ENCODE peak calls at places on chromosomes 13 and 19, in ten cellular contexts. One of them, this sample, is unnamed.

GRCh38 chr13:77894743-77895142 is 23.9 kb downstream of the EDNRB start:
- DNase-seq in T follicular helper cell: no peak
- DNase-seq in sigmoid colon: no peak
- DNase-seq in DMS79 treated with DMSO at 0.1 percent for 48 hours: no peak
- DNase-seq in Ammon's horn: no peak
- DNase-seq in AG04449: no peak
- DNase-seq in amniotic stem cell: no peak
- DNase-seq in dermis microvascular lymphatic vessel endothelial cell: no peak
- DNase-seq in stimulated activated CD8-positive, alpha-beta memory T cell treated with anti-CD3 and anti-CD28 coated beads, Interleukin-7, amount 100 ng/mL, for 4 hours: no peak
- DNase-seq in NCI-H2171: no peak
- DNase-seq in this sample: no peak

GRCh38 chr13:32538234-32538620 is 368 bp downstream of the N4BP2L2 start:
- DNase-seq in DMS79 treated with DMSO at 0.1 percent for 48 hours: no peak
- DNase-seq in Ammon's horn: no peak
- DNase-seq in T follicular helper cell: no peak
- DNase-seq in NCI-H2171: no peak
- DNase-seq in stimulated activated CD8-positive, alpha-beta memory T cell treated with anti-CD3 and anti-CD28 coated beads, Interleukin-7, amount 100 ng/mL, for 4 hours: no peak
- DNase-seq in sigmoid colon: peak; percentile 70
- DNase-seq in dermis microvascular lymphatic vessel endothelial cell: peak; percentile 37
- DNase-seq in amniotic stem cell: no peak
- DNase-seq in AG04449: peak; percentile 5
- DNase-seq in this sample: no peak

GRCh38 chr13:107993239-107993948 is 221.9 kb downstream of the LIG4 start:
- DNase-seq in Ammon's horn: no peak
- DNase-seq in stimulated activated CD8-positive, alpha-beta memory T cell treated with anti-CD3 and anti-CD28 coated beads, Interleukin-7, amount 100 ng/mL, for 4 hours: no peak
- DNase-seq in DMS79 treated with DMSO at 0.1 percent for 48 hours: no peak
- DNase-seq in T follicular helper cell: no peak
- DNase-seq in dermis microvascular lymphatic vessel endothelial cell: no peak
- DNase-seq in NCI-H2171: no peak
- DNase-seq in AG04449: no peak
- DNase-seq in amniotic stem cell: no peak
- DNase-seq in sigmoid colon: no peak
- DNase-seq in this sample: no peak

GRCh38 chr19:45152504-45153338 is 8.1 kb downstream of the NKPD1 start:
- DNase-seq in Ammon's horn: peak; percentile 21
- DNase-seq in dermis microvascular lymphatic vessel endothelial cell: no peak
- DNase-seq in NCI-H2171: no peak
- DNase-seq in T follicular helper cell: peak; percentile 15
- DNase-seq in sigmoid colon: no peak
- DNase-seq in DMS79 treated with DMSO at 0.1 percent for 48 hours: peak; percentile 18
- DNase-seq in amniotic stem cell: no peak
- DNase-seq in stimulated activated CD8-positive, alpha-beta memory T cell treated with anti-CD3 and anti-CD28 coated beads, Interleukin-7, amount 100 ng/mL, for 4 hours: peak; percentile 48
- DNase-seq in AG04449: no peak
- DNase-seq in this sample: no peak

GRCh38 chr13:76016799-76017198 is 380.7 kb downstream of the LMO7 start:
- DNase-seq in amniotic stem cell: no peak
- DNase-seq in T follicular helper cell: no peak
- DNase-seq in NCI-H2171: no peak
- DNase-seq in dermis microvascular lymphatic vessel endothelial cell: no peak
- DNase-seq in sigmoid colon: no peak
- DNase-seq in Ammon's horn: peak; percentile 11
- DNase-seq in AG04449: no peak
- DNase-seq in stimulated activated CD8-positive, alpha-beta memory T cell treated with anti-CD3 and anti-CD28 coated beads, Interleukin-7, amount 100 ng/mL, for 4 hours: no peak
- DNase-seq in DMS79 treated with DMSO at 0.1 percent for 48 hours: no peak
- DNase-seq in this sample: no peak

GRCh38 chr19:18304194-18304495 is 18.7 kb downstream of the LSM4 start:
- DNase-seq in dermis microvascular lymphatic vessel endothelial cell: no peak
- DNase-seq in stimulated activated CD8-positive, alpha-beta memory T cell treated with anti-CD3 and anti-CD28 coated beads, Interleukin-7, amount 100 ng/mL, for 4 hours: no peak
- DNase-seq in amniotic stem cell: no peak
- DNase-seq in AG04449: no peak
- DNase-seq in DMS79 treated with DMSO at 0.1 percent for 48 hours: no peak
- DNase-seq in NCI-H2171: no peak
- DNase-seq in T follicular helper cell: no peak
- DNase-seq in Ammon's horn: no peak
- DNase-seq in sigmoid colon: no peak
- DNase-seq in this sample: no peak

GRCh38 chr13:50230365-50230978 is 215.2 kb downstream of the KCNRG start:
- DNase-seq in amniotic stem cell: no peak
- DNase-seq in Ammon's horn: peak; percentile 29
- DNase-seq in sigmoid colon: no peak
- DNase-seq in DMS79 treated with DMSO at 0.1 percent for 48 hours: peak; percentile 19
- DNase-seq in AG04449: no peak
- DNase-seq in NCI-H2171: no peak
- DNase-seq in T follicular helper cell: no peak
- DNase-seq in dermis microvascular lymphatic vessel endothelial cell: no peak
- DNase-seq in stimulated activated CD8-positive, alpha-beta memory T cell treated with anti-CD3 and anti-CD28 coated beads, Interleukin-7, amount 100 ng/mL, for 4 hours: no peak
- DNase-seq in this sample: no peak

GRCh38 chr19:17703823-17704463 is 15.3 kb upstream of the MAP1S start:
- DNase-seq in sigmoid colon: no peak
- DNase-seq in NCI-H2171: no peak
- DNase-seq in Ammon's horn: peak; percentile 56
- DNase-seq in amniotic stem cell: no peak
- DNase-seq in DMS79 treated with DMSO at 0.1 percent for 48 hours: no peak
- DNase-seq in AG04449: no peak
- DNase-seq in dermis microvascular lymphatic vessel endothelial cell: peak; percentile 61
- DNase-seq in stimulated activated CD8-positive, alpha-beta memory T cell treated with anti-CD3 and anti-CD28 coated beads, Interleukin-7, amount 100 ng/mL, for 4 hours: peak; percentile 46
- DNase-seq in T follicular helper cell: peak; percentile 60
- DNase-seq in this sample: no peak

GRCh38 chr13:41541142-41541938 is 84.0 kb downstream of the RGCC start:
- DNase-seq in Ammon's horn: no peak
- DNase-seq in sigmoid colon: no peak
- DNase-seq in NCI-H2171: no peak
- DNase-seq in T follicular helper cell: no peak
- DNase-seq in AG04449: no peak
- DNase-seq in amniotic stem cell: no peak
- DNase-seq in stimulated activated CD8-positive, alpha-beta memory T cell treated with anti-CD3 and anti-CD28 coated beads, Interleukin-7, amount 100 ng/mL, for 4 hours: no peak
- DNase-seq in DMS79 treated with DMSO at 0.1 percent for 48 hours: no peak
- DNase-seq in dermis microvascular lymphatic vessel endothelial cell: no peak
- DNase-seq in this sample: no peak

GRCh38 chr13:99059498-99060070 is 81.7 kb upstream of the DOCK9 start:
- DNase-seq in stimulated activated CD8-positive, alpha-beta memory T cell treated with anti-CD3 and anti-CD28 coated beads, Interleukin-7, amount 100 ng/mL, for 4 hours: no peak
- DNase-seq in AG04449: no peak
- DNase-seq in amniotic stem cell: no peak
- DNase-seq in Ammon's horn: no peak
- DNase-seq in dermis microvascular lymphatic vessel endothelial cell: no peak
- DNase-seq in DMS79 treated with DMSO at 0.1 percent for 48 hours: no peak
- DNase-seq in T follicular helper cell: no peak
- DNase-seq in NCI-H2171: no peak
- DNase-seq in sigmoid colon: no peak
- DNase-seq in this sample: no peak

GRCh38 chr19:54096642-54097106 is 3.9 kb downstream of the OSCAR start:
- DNase-seq in NCI-H2171: no peak
- DNase-seq in dermis microvascular lymphatic vessel endothelial cell: no peak
- DNase-seq in AG04449: no peak
- DNase-seq in Ammon's horn: no peak
- DNase-seq in DMS79 treated with DMSO at 0.1 percent for 48 hours: no peak
- DNase-seq in sigmoid colon: peak; percentile 68
- DNase-seq in amniotic stem cell: no peak
- DNase-seq in stimulated activated CD8-positive, alpha-beta memory T cell treated with anti-CD3 and anti-CD28 coated beads, Interleukin-7, amount 100 ng/mL, for 4 hours: no peak
- DNase-seq in T follicular helper cell: no peak
- DNase-seq in this sample: no peak

GRCh38 chr19:17718988-17719711 is at the start of gene MAP1S:
- DNase-seq in AG04449: no peak
- DNase-seq in Ammon's horn: peak; percentile 50
- DNase-seq in dermis microvascular lymphatic vessel endothelial cell: peak; percentile 4
- DNase-seq in stimulated activated CD8-positive, alpha-beta memory T cell treated with anti-CD3 and anti-CD28 coated beads, Interleukin-7, amount 100 ng/mL, for 4 hours: peak; percentile 62
- DNase-seq in DMS79 treated with DMSO at 0.1 percent for 48 hours: peak; percentile 70
- DNase-seq in amniotic stem cell: no peak
- DNase-seq in NCI-H2171: peak; percentile 64
- DNase-seq in sigmoid colon: no peak
- DNase-seq in T follicular helper cell: peak; percentile 37
- DNase-seq in this sample: no peak

GRCh38 chr13:109152941-109153340 is 523.5 kb downstream of the MYO16 start:
- DNase-seq in sigmoid colon: no peak
- DNase-seq in Ammon's horn: no peak
- DNase-seq in DMS79 treated with DMSO at 0.1 percent for 48 hours: no peak
- DNase-seq in T follicular helper cell: no peak
- DNase-seq in dermis microvascular lymphatic vessel endothelial cell: no peak
- DNase-seq in stimulated activated CD8-positive, alpha-beta memory T cell treated with anti-CD3 and anti-CD28 coated beads, Interleukin-7, amount 100 ng/mL, for 4 hours: no peak
- DNase-seq in amniotic stem cell: no peak
- DNase-seq in NCI-H2171: no peak
- DNase-seq in AG04449: no peak
- DNase-seq in this sample: no peak

GRCh38 chr19:55679343-55680257 is 4.6 kb downstream of the EPN1 start:
- DNase-seq in T follicular helper cell: no peak
- DNase-seq in dermis microvascular lymphatic vessel endothelial cell: no peak
- DNase-seq in DMS79 treated with DMSO at 0.1 percent for 48 hours: no peak
- DNase-seq in Ammon's horn: no peak
- DNase-seq in sigmoid colon: no peak
- DNase-seq in stimulated activated CD8-positive, alpha-beta memory T cell treated with anti-CD3 and anti-CD28 coated beads, Interleukin-7, amount 100 ng/mL, for 4 hours: no peak
- DNase-seq in AG04449: no peak
- DNase-seq in amniotic stem cell: no peak
- DNase-seq in NCI-H2171: no peak
- DNase-seq in this sample: no peak

GRCh38 chr19:6213266-6213595 is 66.5 kb downstream of the MLLT1 start:
- DNase-seq in AG04449: no peak
- DNase-seq in dermis microvascular lymphatic vessel endothelial cell: no peak
- DNase-seq in Ammon's horn: no peak
- DNase-seq in amniotic stem cell: no peak
- DNase-seq in NCI-H2171: no peak
- DNase-seq in stimulated activated CD8-positive, alpha-beta memory T cell treated with anti-CD3 and anti-CD28 coated beads, Interleukin-7, amount 100 ng/mL, for 4 hours: no peak
- DNase-seq in sigmoid colon: no peak
- DNase-seq in T follicular helper cell: no peak
- DNase-seq in DMS79 treated with DMSO at 0.1 percent for 48 hours: no peak
- DNase-seq in this sample: no peak

GRCh38 chr13:40275636-40276035 is 390.8 kb downstream of the FOXO1 start:
- DNase-seq in dermis microvascular lymphatic vessel endothelial cell: no peak
- DNase-seq in stimulated activated CD8-positive, alpha-beta memory T cell treated with anti-CD3 and anti-CD28 coated beads, Interleukin-7, amount 100 ng/mL, for 4 hours: no peak
- DNase-seq in T follicular helper cell: no peak
- DNase-seq in Ammon's horn: no peak
- DNase-seq in AG04449: no peak
- DNase-seq in DMS79 treated with DMSO at 0.1 percent for 48 hours: no peak
- DNase-seq in NCI-H2171: no peak
- DNase-seq in amniotic stem cell: no peak
- DNase-seq in sigmoid colon: no peak
- DNase-seq in this sample: no peak

GRCh38 chr13:98856983-98857382 is 104.5 kb upstream of the SLC15A1 start:
- DNase-seq in stimulated activated CD8-positive, alpha-beta memory T cell treated with anti-CD3 and anti-CD28 coated beads, Interleukin-7, amount 100 ng/mL, for 4 hours: no peak
- DNase-seq in sigmoid colon: no peak
- DNase-seq in AG04449: no peak
- DNase-seq in T follicular helper cell: no peak
- DNase-seq in NCI-H2171: no peak
- DNase-seq in dermis microvascular lymphatic vessel endothelial cell: no peak
- DNase-seq in amniotic stem cell: no peak
- DNase-seq in DMS79 treated with DMSO at 0.1 percent for 48 hours: no peak
- DNase-seq in Ammon's horn: peak; percentile 81
- DNase-seq in this sample: no peak

GRCh38 chr13:30052127-30052526 is 201.7 kb upstream of the UBL3 start:
- DNase-seq in dermis microvascular lymphatic vessel endothelial cell: no peak
- DNase-seq in DMS79 treated with DMSO at 0.1 percent for 48 hours: no peak
- DNase-seq in stimulated activated CD8-positive, alpha-beta memory T cell treated with anti-CD3 and anti-CD28 coated beads, Interleukin-7, amount 100 ng/mL, for 4 hours: no peak
- DNase-seq in NCI-H2171: no peak
- DNase-seq in AG04449: no peak
- DNase-seq in amniotic stem cell: no peak
- DNase-seq in T follicular helper cell: no peak
- DNase-seq in sigmoid colon: no peak
- DNase-seq in Ammon's horn: no peak
- DNase-seq in this sample: no peak

GRCh38 chr13:91693466-91693865 is 295.0 kb downstream of the GPC5 start:
- DNase-seq in stimulated activated CD8-positive, alpha-beta memory T cell treated with anti-CD3 and anti-CD28 coated beads, Interleukin-7, amount 100 ng/mL, for 4 hours: no peak
- DNase-seq in AG04449: no peak
- DNase-seq in amniotic stem cell: no peak
- DNase-seq in NCI-H2171: no peak
- DNase-seq in Ammon's horn: no peak
- DNase-seq in T follicular helper cell: no peak
- DNase-seq in DMS79 treated with DMSO at 0.1 percent for 48 hours: no peak
- DNase-seq in sigmoid colon: no peak
- DNase-seq in dermis microvascular lymphatic vessel endothelial cell: no peak
- DNase-seq in this sample: no peak

GRCh38 chr13:106096661-106097092 is 438.8 kb downstream of the EFNB2 start:
- DNase-seq in Ammon's horn: no peak
- DNase-seq in NCI-H2171: no peak
- DNase-seq in stimulated activated CD8-positive, alpha-beta memory T cell treated with anti-CD3 and anti-CD28 coated beads, Interleukin-7, amount 100 ng/mL, for 4 hours: no peak
- DNase-seq in amniotic stem cell: no peak
- DNase-seq in dermis microvascular lymphatic vessel endothelial cell: no peak
- DNase-seq in DMS79 treated with DMSO at 0.1 percent for 48 hours: no peak
- DNase-seq in sigmoid colon: no peak
- DNase-seq in AG04449: no peak
- DNase-seq in T follicular helper cell: no peak
- DNase-seq in this sample: no peak

GRCh38 chr19:56066152-56067023 is 54.7 kb downstream of the ZNF787 start:
- DNase-seq in DMS79 treated with DMSO at 0.1 percent for 48 hours: peak; percentile 65
- DNase-seq in T follicular helper cell: peak; percentile 45
- DNase-seq in amniotic stem cell: no peak
- DNase-seq in sigmoid colon: peak; percentile 73
- DNase-seq in AG04449: no peak
- DNase-seq in Ammon's horn: peak; percentile 70
- DNase-seq in dermis microvascular lymphatic vessel endothelial cell: peak; percentile 12
- DNase-seq in stimulated activated CD8-positive, alpha-beta memory T cell treated with anti-CD3 and anti-CD28 coated beads, Interleukin-7, amount 100 ng/mL, for 4 hours: peak; percentile 48
- DNase-seq in NCI-H2171: peak; percentile 23
- DNase-seq in this sample: no peak

GRCh38 chr13:77898097-77898496 is 20.5 kb downstream of the EDNRB start:
- DNase-seq in DMS79 treated with DMSO at 0.1 percent for 48 hours: no peak
- DNase-seq in T follicular helper cell: no peak
- DNase-seq in AG04449: no peak
- DNase-seq in NCI-H2171: no peak
- DNase-seq in dermis microvascular lymphatic vessel endothelial cell: no peak
- DNase-seq in Ammon's horn: no peak
- DNase-seq in amniotic stem cell: no peak
- DNase-seq in stimulated activated CD8-positive, alpha-beta memory T cell treated with anti-CD3 and anti-CD28 coated beads, Interleukin-7, amount 100 ng/mL, for 4 hours: no peak
- DNase-seq in sigmoid colon: no peak
- DNase-seq in this sample: peak; percentile 66

GRCh38 chr13:49776871-49777270 is 15.6 kb downstream of the KPNA3 start:
- DNase-seq in stimulated activated CD8-positive, alpha-beta memory T cell treated with anti-CD3 and anti-CD28 coated beads, Interleukin-7, amount 100 ng/mL, for 4 hours: no peak
- DNase-seq in DMS79 treated with DMSO at 0.1 percent for 48 hours: no peak
- DNase-seq in sigmoid colon: no peak
- DNase-seq in NCI-H2171: no peak
- DNase-seq in dermis microvascular lymphatic vessel endothelial cell: no peak
- DNase-seq in Ammon's horn: no peak
- DNase-seq in AG04449: no peak
- DNase-seq in T follicular helper cell: no peak
- DNase-seq in amniotic stem cell: peak; percentile 7
- DNase-seq in this sample: no peak

GRCh38 chr13:106617561-106617960 is 49.6 kb upstream of the ARGLU1 start:
- DNase-seq in dermis microvascular lymphatic vessel endothelial cell: peak; percentile 27
- DNase-seq in stimulated activated CD8-positive, alpha-beta memory T cell treated with anti-CD3 and anti-CD28 coated beads, Interleukin-7, amount 100 ng/mL, for 4 hours: no peak
- DNase-seq in NCI-H2171: no peak
- DNase-seq in AG04449: no peak
- DNase-seq in DMS79 treated with DMSO at 0.1 percent for 48 hours: no peak
- DNase-seq in sigmoid colon: no peak
- DNase-seq in amniotic stem cell: no peak
- DNase-seq in T follicular helper cell: no peak
- DNase-seq in Ammon's horn: no peak
- DNase-seq in this sample: no peak

GRCh38 chr13:112244495-112245177 is 131.5 kb upstream of the SPACA7 start:
- DNase-seq in Ammon's horn: no peak
- DNase-seq in AG04449: no peak
- DNase-seq in amniotic stem cell: no peak
- DNase-seq in NCI-H2171: no peak
- DNase-seq in dermis microvascular lymphatic vessel endothelial cell: no peak
- DNase-seq in stimulated activated CD8-positive, alpha-beta memory T cell treated with anti-CD3 and anti-CD28 coated beads, Interleukin-7, amount 100 ng/mL, for 4 hours: no peak
- DNase-seq in T follicular helper cell: no peak
- DNase-seq in sigmoid colon: peak; percentile 32
- DNase-seq in DMS79 treated with DMSO at 0.1 percent for 48 hours: no peak
- DNase-seq in this sample: no peak

GRCh38 chr19:40322271-40322610 is 26.0 kb downstream of the C19orf47 start:
- DNase-seq in stimulated activated CD8-positive, alpha-beta memory T cell treated with anti-CD3 and anti-CD28 coated beads, Interleukin-7, amount 100 ng/mL, for 4 hours: no peak
- DNase-seq in AG04449: no peak
- DNase-seq in dermis microvascular lymphatic vessel endothelial cell: no peak
- DNase-seq in T follicular helper cell: no peak
- DNase-seq in Ammon's horn: no peak
- DNase-seq in NCI-H2171: no peak
- DNase-seq in amniotic stem cell: no peak
- DNase-seq in sigmoid colon: no peak
- DNase-seq in DMS79 treated with DMSO at 0.1 percent for 48 hours: no peak
- DNase-seq in this sample: no peak

GRCh38 chr19:47363758-47364529 is 14.8 kb downstream of the DHX34 start:
- DNase-seq in NCI-H2171: no peak
- DNase-seq in DMS79 treated with DMSO at 0.1 percent for 48 hours: no peak
- DNase-seq in sigmoid colon: no peak
- DNase-seq in amniotic stem cell: no peak
- DNase-seq in AG04449: no peak
- DNase-seq in T follicular helper cell: no peak
- DNase-seq in Ammon's horn: no peak
- DNase-seq in stimulated activated CD8-positive, alpha-beta memory T cell treated with anti-CD3 and anti-CD28 coated beads, Interleukin-7, amount 100 ng/mL, for 4 hours: no peak
- DNase-seq in dermis microvascular lymphatic vessel endothelial cell: peak; percentile 63
- DNase-seq in this sample: no peak

GRCh38 chr13:99182439-99182838 is 18.2 kb upstream of the UBAC2 start:
- DNase-seq in stimulated activated CD8-positive, alpha-beta memory T cell treated with anti-CD3 and anti-CD28 coated beads, Interleukin-7, amount 100 ng/mL, for 4 hours: no peak
- DNase-seq in DMS79 treated with DMSO at 0.1 percent for 48 hours: no peak
- DNase-seq in dermis microvascular lymphatic vessel endothelial cell: no peak
- DNase-seq in Ammon's horn: no peak
- DNase-seq in amniotic stem cell: no peak
- DNase-seq in sigmoid colon: no peak
- DNase-seq in NCI-H2171: no peak
- DNase-seq in T follicular helper cell: no peak
- DNase-seq in AG04449: no peak
- DNase-seq in this sample: no peak

This sample was measured in GM12878.